ENCODE peak calls at places on chromosomes 2 and 18, in seven cellular contexts. O is body of pancreas; A is effector CD4-positive, alpha-beta T cell; L is stimulated activated CD4-positive, alpha-beta T cell treated with anti-CD3 and anti-CD28 coated beads, Interleukin-1b, Interleukin-23, amount 100 ng/mL, for 24 hours; M is NCI-H1092 treated with DMSO at 0.1 percent for 48 hours; I is Panc1; G is NCI-H146. Z is an unnamed sample.

GRCh38 chr2:183950673-183951072 is 647.7 kb upstream of the ZNF804A start:
- DNase-seq in G (no peak), M (peak), A (no peak), I (no peak), L (no peak), O (no peak), Z (peak)

GRCh38 chr18:27447930-27448329 is 262.8 kb upstream of the CHST9 start:
- DNase-seq in G (no peak), M (no peak), O (no peak), L (no peak), A (no peak), I (no peak), Z (no peak)

GRCh38 chr2:137287934-137288639 is 522.7 kb downstream of the THSD7B start:
- DNase-seq in A (no peak), L (no peak), M (no peak), O (no peak), I (no peak), G (no peak), Z (no peak)

GRCh38 chr2:45267062-45267702 is 257.9 kb upstream of the SIX2 start:
- DNase-seq in G (no peak), O (no peak), L (no peak), A (no peak), M (no peak), I (no peak), Z (no peak)

GRCh38 chr2:27448381-27448780 is 6.2 kb downstream of the KRTCAP3 start:
- DNase-seq in G (peak), A (no peak), O (no peak), I (no peak), M (no peak), L (no peak), Z (no peak)

GRCh38 chr2:112155331-112156151 is 17.4 kb downstream of the FBLN7 start:
- DNase-seq in M (no peak), A (peak), I (no peak), O (no peak), G (no peak), L (no peak), Z (no peak)

GRCh38 chr2:33392366-33392765 is 84.1 kb upstream of the RASGRP3 start:
- DNase-seq in O (no peak), I (no peak), M (no peak), A (no peak), L (no peak), G (no peak), Z (no peak)

GRCh38 chr18:32661486-32662299 is 111.1 kb downstream of the KLHL14 start:
- DNase-seq in L (no peak), M (no peak), I (peak), A (no peak), G (no peak), O (no peak), Z (no peak)

GRCh38 chr2:217270089-217270800 is 410.4 kb upstream of the TNP1 start:
- DNase-seq in A (no peak), I (no peak), M (no peak), L (no peak), G (no peak), O (no peak), Z (no peak)

GRCh38 chr2:216259081-216259480 is 113.2 kb downstream of the MARCHF4 start:
- DNase-seq in A (no peak), L (no peak), O (no peak), G (no peak), M (no peak), I (no peak), Z (no peak)

GRCh38 chr2:63983986-63984605 is 35.1 kb downstream of the VPS54 start:
- DNase-seq in O (no peak), A (no peak), I (no peak), G (peak), L (no peak), M (no peak), Z (no peak)

GRCh38 chr2:134782792-134783191 is 55.6 kb upstream of the ACMSD start:
- DNase-seq in G (no peak), O (no peak), I (no peak), A (no peak), L (no peak), M (peak), Z (no peak)

GRCh38 chr2:197174539-197175094 is 136.0 kb downstream of the ANKRD44 start:
- DNase-seq in M (no peak), L (no peak), O (no peak), I (no peak), A (no peak), G (no peak), Z (no peak)

GRCh38 chr2:205024822-205025518 is 479.7 kb downstream of the PARD3B start:
- DNase-seq in A (no peak), M (peak), L (peak), I (peak), G (no peak), O (peak), Z (peak)

GRCh38 chr2:226639550-226639949 is 160.1 kb downstream of the IRS1 start:
- DNase-seq in L (no peak), M (no peak), I (no peak), A (no peak), G (no peak), O (no peak), Z (no peak)

GRCh38 chr2:7599462-7600258 is 682.4 kb downstream of the RNF144A start:
- DNase-seq in I (no peak), L (no peak), G (no peak), A (no peak), O (no peak), M (no peak), Z (no peak)

GRCh38 chr2:113709022-113709421 is 47.4 kb downstream of the SLC35F5 start:
- DNase-seq in L (no peak), G (peak), M (peak), O (no peak), A (no peak), I (no peak), Z (no peak)

GRCh38 chr2:195356026-195356425 is 301.0 kb upstream of the SLC39A10 start:
- DNase-seq in O (no peak), L (no peak), M (no peak), I (no peak), A (no peak), G (no peak), Z (no peak)

GRCh38 chr2:177265386-177265690 is 811 bp upstream of the NFE2L2 start:
- DNase-seq in G (no peak), O (no peak), I (no peak), L (no peak), M (peak), A (no peak), Z (peak)

GRCh38 chr2:119338826-119339561 is 27.6 kb downstream of the C2orf76 start:
- DNase-seq in L (no peak), O (peak), I (no peak), A (peak), G (no peak), M (no peak), Z (no peak)

GRCh38 chr2:218264773-218265601 is 4.2 kb downstream of the GPBAR1 start:
- DNase-seq in L (no peak), A (no peak), G (no peak), M (no peak), I (no peak), O (peak), Z (no peak)

GRCh38 chr2:160064916-160065315 is 2.5 kb upstream of the PLA2R1 start:
- DNase-seq in L (no peak), I (no peak), O (no peak), G (no peak), A (no peak), M (no peak), Z (no peak)

GRCh38 chr2:228048838-228049490 is 132.5 kb downstream of the SPHKAP start:
- DNase-seq in I (peak), L (no peak), G (no peak), O (peak), A (no peak), M (peak), Z (no peak)

GRCh38 chr2:36770542-36771287 is 74.2 kb downstream of the VIT start:
- DNase-seq in O (no peak), M (peak), L (peak), A (no peak), G (peak), I (peak), Z (peak)

GRCh38 chr18:73549236-73549635 is 598.4 kb downstream of the FBXO15 start:
- DNase-seq in I (no peak), O (no peak), G (no peak), L (no peak), M (no peak), A (no peak), Z (no peak)

GRCh38 chr2:184646177-184646576 is 47.8 kb downstream of the ZNF804A start:
- DNase-seq in I (no peak), A (no peak), L (no peak), O (no peak), M (no peak), G (no peak), Z (no peak)

GRCh38 chr2:72128843-72129227 is 18.8 kb downstream of the CYP26B1 start:
- DNase-seq in O (peak), A (no peak), I (no peak), M (no peak), L (no peak), G (no peak), Z (no peak)